ENCODE peak calls at places on chromosome 19, in nine cellular contexts. V, W, B, Q, Z, U, X, C and L are unnamed samples.

GRCh38 chr19:39499082-39499642 is 415 bp downstream of the DLL3 start:
- DNase-seq in B (no peak), X (no peak), V (no peak), C (no peak), Z (no peak), U (no peak), W (peak; percentile 67), Q (no peak), L (no peak)

GRCh38 chr19:57269515-57270250 is 10.6 kb upstream of the ZNF460 start:
- DNase-seq in Z (no peak), B (no peak), W (no peak), V (peak; percentile 89), U (no peak), Q (no peak), C (no peak), X (no peak), L (no peak)

GRCh38 chr19:54207908-54208783 is 7.5 kb downstream of the RPS9 start:
- DNase-seq in Z (no peak), U (no peak), V (no peak), Q (no peak), B (peak; percentile 33), C (peak; percentile 53), W (no peak), X (no peak), L (peak; percentile 79)

GRCh38 chr19:53908933-53909415 is at the start of gene CACNG7:
- DNase-seq in W (peak; percentile 45), B (no peak), Q (no peak), U (no peak), Z (no peak), C (peak; percentile 52), X (no peak), V (no peak), L (no peak)

GRCh38 chr19:33310606-33311325 is 8.4 kb upstream of the CEBPA start:
- DNase-seq in B (no peak), Z (no peak), C (no peak), W (no peak), U (peak; percentile 57), V (no peak), Q (no peak), X (no peak), L (no peak)

GRCh38 chr19:46970815-46971214 is 48.8 kb upstream of the NPAS1 start:
- DNase-seq in Z (no peak), U (no peak), B (no peak), Q (no peak), V (peak; percentile 94), C (no peak), W (no peak), X (no peak), L (no peak)

GRCh38 chr19:19451429-19452240 is 46.2 kb downstream of the GATAD2A start:
- DNase-seq in C (no peak), B (no peak), U (no peak), W (no peak), V (no peak), Z (no peak), Q (no peak), X (no peak), L (no peak)

GRCh38 chr19:55778331-55778730 is 9.4 kb downstream of the RFPL4AL1 start:
- DNase-seq in B (no peak), V (no peak), C (no peak), U (no peak), Q (no peak), X (no peak), W (no peak), Z (no peak), L (no peak)

GRCh38 chr19:29685326-29685725 is 20.1 kb downstream of the PLEKHF1 start:
- DNase-seq in Z (no peak), C (no peak), W (no peak), U (no peak), V (no peak), X (no peak), B (no peak), Q (no peak), L (no peak)

GRCh38 chr19:8449830-8450229 is 5.1 kb downstream of the HNRNPM start:
- DNase-seq in C (no peak), X (no peak), W (no peak), Z (no peak), V (no peak), B (no peak), U (no peak), Q (no peak), L (no peak)

GRCh38 chr19:12778020-12778904 is 2.9 kb upstream of the HOOK2 start:
- DNase-seq in X (no peak), Z (no peak), C (peak; percentile 69), W (peak; percentile 54), V (peak; percentile 66), U (no peak), Q (no peak), B (peak; percentile 62), L (peak; percentile 94)

GRCh38 chr19:45528744-45529453 is 21.6 kb downstream of the VASP start:
- DNase-seq in W (peak; percentile 45), X (no peak), B (no peak), Z (no peak), V (peak; percentile 24), U (no peak), Q (no peak), C (peak; percentile 71), L (no peak)

GRCh38 chr19:14146789-14147216 is 10.4 kb upstream of the ASF1B start:
- DNase-seq in X (no peak), W (no peak), Z (no peak), C (peak; percentile 48), B (no peak), V (peak; percentile 89), U (no peak), Q (no peak), L (no peak)

GRCh38 chr19:14006766-14007562 is 844 bp upstream of the RFX1 start:
- DNase-seq in Q (no peak), X (no peak), W (peak; percentile 90), C (no peak), B (no peak), V (no peak), Z (no peak), U (no peak), L (no peak)

GRCh38 chr19:49347835-49348234 is 12.6 kb downstream of the CD37 start:
- DNase-seq in X (no peak), V (peak; percentile 87), Z (no peak), B (peak; percentile 93), C (peak; percentile 25), Q (no peak), U (peak; percentile 73), W (no peak), L (no peak)

GRCh38 chr19:15354557-15355296 is 22.4 kb upstream of the BRD4 start:
- DNase-seq in U (no peak), Z (no peak), Q (no peak), B (no peak), V (no peak), X (no peak), W (no peak), C (no peak), L (no peak)

GRCh38 chr19:18541992-18542935 is 1.1 kb downstream of the FKBP8 start:
- DNase-seq in Z (no peak), V (no peak), C (no peak), W (peak; percentile 35), U (no peak), X (no peak), B (peak; percentile 7), Q (no peak), L (no peak)

GRCh38 chr19:9075064-9075964 is 11.5 kb upstream of the OR1M1 start:
- DNase-seq in Z (no peak), Q (no peak), W (peak; percentile 20), X (peak; percentile 30), U (no peak), V (peak; percentile 75), C (peak; percentile 62), B (peak; percentile 84), L (peak; percentile 36)

GRCh38 chr19:45765365-45766292 is 3.4 kb downstream of the SIX5 start:
- DNase-seq in Z (no peak), V (no peak), U (no peak), B (no peak), C (no peak), Q (no peak), X (no peak), W (no peak), L (no peak)

GRCh38 chr19:50705422-50706019 is 14.1 kb downstream of the SHANK1 start:
- DNase-seq in Q (no peak), V (peak; percentile 95), C (peak; percentile 9), B (peak; percentile 79), U (peak; percentile 62), X (no peak), W (peak; percentile 53), Z (no peak), L (no peak)

GRCh38 chr19:18203408-18203862 is 407 bp downstream of the RAB3A start:
- DNase-seq in W (no peak), Z (no peak), X (peak; percentile 38), U (no peak), C (no peak), V (no peak), Q (no peak), B (no peak), L (no peak)

GRCh38 chr19:46616631-46617322 is 8.1 kb downstream of the PTGIR start:
- DNase-seq in B (peak; percentile 50), X (no peak), C (no peak), Z (no peak), U (peak; percentile 61), W (peak; percentile 73), Q (no peak), V (peak; percentile 51), L (no peak)

GRCh38 chr19:4523306-4524110 is 5.2 kb upstream of the PLIN4 start:
- DNase-seq in B (peak; percentile 61), X (no peak), Q (no peak), V (peak; percentile 65), Z (no peak), U (peak; percentile 40), C (no peak), W (peak; percentile 76), L (peak; percentile 22)